ENCODE peak calls at places on chromosomes 3 and 15, in ten cellular contexts. Q is A172, I is nucleus accumbens, N is IMR-90, X is NCI-H1417, Z is mucosa of gallbladder, J is GM23248, O is epithelial cell of prostate, H is left colon, P is cardiac muscle cell. V is an unnamed sample.

GRCh38 chr3:123610331-123610730 is 25.5 kb upstream of the HACD2 start:
- DNase-seq in P (no peak), Z (no peak), I (no peak), N (no peak), H (no peak), J (no peak), X (peak), O (no peak), Q (no peak), V (no peak)

GRCh38 chr3:129732200-129732876 is 125.9 kb upstream of the PLXND1 start:
- DNase-seq in O (no peak), P (no peak), Z (no peak), N (peak), X (no peak), J (peak), I (no peak), H (no peak), Q (no peak), V (no peak)

GRCh38 chr15:66595937-66596545 is 30.2 kb upstream of the LCTL start:
- DNase-seq in P (no peak), O (no peak), N (peak), X (no peak), H (no peak), Q (no peak), J (peak), Z (no peak), I (no peak), V (no peak)

GRCh38 chr15:63090502-63091286 is 31.0 kb upstream of the LACTB start:
- DNase-seq in Z (no peak), Q (no peak), J (no peak), O (no peak), N (no peak), X (no peak), H (no peak), I (no peak), P (no peak), V (no peak)

GRCh38 chr3:185983495-185984141 is 45.8 kb upstream of the TRA2B start:
- DNase-seq in I (peak), P (peak), H (peak), J (peak), Z (peak), N (peak), X (peak), O (no peak), Q (peak), V (peak)

GRCh38 chr3:147529551-147529950 is 120.4 kb downstream of the ZIC1 start:
- DNase-seq in N (no peak), X (no peak), P (no peak), Z (no peak), J (no peak), Q (no peak), H (no peak), O (no peak), I (no peak), V (no peak)

GRCh38 chr15:38374477-38374876 is 79.5 kb upstream of the FAM98B start:
- DNase-seq in O (no peak), Z (no peak), J (peak), P (no peak), I (no peak), Q (no peak), X (no peak), H (no peak), N (no peak), V (no peak)

GRCh38 chr3:124985358-124985757 is 50.8 kb upstream of the MUC13 start:
- DNase-seq in Q (peak), Z (no peak), P (peak), N (peak), O (no peak), I (no peak), J (peak), X (no peak), H (no peak), V (no peak)

GRCh38 chr3:179958143-179958542 is 78.6 kb downstream of the PEX5L start:
- DNase-seq in Q (no peak), X (no peak), J (no peak), O (no peak), N (no peak), Z (no peak), H (no peak), I (no peak), P (no peak), V (no peak)

GRCh38 chr3:186160691-186161243 is 51.9 kb upstream of the ETV5 start:
- DNase-seq in H (no peak), N (no peak), X (no peak), O (no peak), I (no peak), Q (peak), Z (no peak), P (peak), J (no peak), V (no peak)

GRCh38 chr3:171943262-171944108 is 95.9 kb upstream of the FNDC3B start:
- DNase-seq in N (no peak), I (no peak), Q (no peak), O (no peak), P (no peak), H (no peak), X (no peak), J (no peak), Z (no peak), V (no peak)

GRCh38 chr3:119562307-119562961 is 3.0 kb upstream of the CD80 start:
- DNase-seq in Q (no peak), Z (no peak), O (no peak), N (no peak), X (no peak), J (no peak), H (no peak), I (no peak), P (no peak), V (no peak)

GRCh38 chr3:19573644-19574043 is 360.4 kb downstream of the EFHB start:
- DNase-seq in N (no peak), P (no peak), O (no peak), J (no peak), Z (no peak), H (no peak), I (no peak), X (peak), Q (no peak), V (no peak)

GRCh38 chr15:54150255-54150654 is 172.0 kb downstream of the UNC13C start:
- DNase-seq in J (no peak), N (peak), H (no peak), Q (no peak), I (no peak), X (no peak), P (no peak), Z (no peak), O (no peak), V (no peak)

GRCh38 chr15:63899193-63899592 is 65.4 kb upstream of the HERC1 start:
- DNase-seq in I (no peak), X (no peak), Z (no peak), N (no peak), P (no peak), H (no peak), Q (no peak), O (no peak), J (no peak), V (no peak)

GRCh38 chr15:31503758-31504461 is 177.3 kb downstream of the KLF13 start:
- DNase-seq in O (no peak), Q (no peak), X (no peak), N (no peak), H (no peak), I (no peak), P (no peak), J (no peak), Z (peak), V (no peak)

GRCh38 chr3:68447885-68448284 is 484.5 kb downstream of the TAFA4 start:
- DNase-seq in X (no peak), Z (no peak), H (no peak), N (no peak), P (no peak), Q (no peak), O (no peak), I (no peak), J (no peak), V (no peak)

GRCh38 chr15:35271371-35272043 is 186.4 kb upstream of the NANOGP8 start:
- DNase-seq in O (no peak), P (no peak), N (peak), Z (no peak), Q (peak), I (no peak), H (no peak), X (no peak), J (peak), V (no peak)

GRCh38 chr3:187994221-187995085 is 159.5 kb upstream of the LPP start:
- DNase-seq in J (peak), I (no peak), N (peak), H (no peak), Q (no peak), Z (no peak), O (no peak), X (no peak), P (no peak), V (no peak)

GRCh38 chr15:28920781-28921331 is 35.1 kb downstream of the APBA2 start:
- DNase-seq in H (no peak), J (no peak), Z (no peak), P (no peak), O (no peak), X (no peak), Q (no peak), N (no peak), I (no peak), V (no peak)

GRCh38 chr3:14614189-14614588 is 37.4 kb upstream of the CCDC174 start:
- DNase-seq in O (peak), P (no peak), X (no peak), H (no peak), Z (no peak), N (no peak), I (no peak), J (no peak), Q (no peak), V (no peak)

GRCh38 chr15:100520132-100520921 is 8.4 kb downstream of the CERS3 start:
- DNase-seq in O (no peak), N (no peak), H (no peak), X (no peak), I (no peak), P (no peak), J (no peak), Q (no peak), Z (no peak), V (no peak)

GRCh38 chr15:29734917-29735572 is 87.2 kb downstream of the TJP1 start:
- DNase-seq in O (peak), N (peak), J (peak), Q (peak), X (no peak), P (peak), I (no peak), H (no peak), Z (no peak), V (no peak)

GRCh38 chr3:5026046-5026362 is 46.8 kb downstream of the BHLHE40 start:
- DNase-seq in H (no peak), Z (no peak), N (no peak), O (no peak), P (no peak), X (no peak), J (no peak), I (no peak), Q (no peak), V (no peak)

GRCh38 chr15:74723754-74724334 is 1.5 kb downstream of the CYP1A1 start:
- DNase-seq in Q (peak), X (peak), N (peak), P (peak), H (no peak), O (no peak), J (peak), Z (peak), I (no peak), V (no peak)

GRCh38 chr15:91970142-91970541 is 116.6 kb downstream of the SLCO3A1 start:
- DNase-seq in H (peak), J (peak), P (peak), O (no peak), X (no peak), Q (no peak), Z (peak), N (peak), I (peak), V (peak)

GRCh38 chr3:93981649-93982048 is 1.7 kb downstream of the ARL13B start:
- DNase-seq in I (no peak), O (no peak), X (no peak), Q (no peak), Z (no peak), H (no peak), P (no peak), J (no peak), N (no peak), V (no peak)

GRCh38 chr3:120198305-120198878 is 86.6 kb downstream of the GPR156 start:
- DNase-seq in J (peak), Q (peak), I (no peak), H (no peak), P (peak), X (no peak), N (peak), Z (no peak), O (no peak), V (no peak)

GRCh38 chr3:107429330-107430181 is 52.3 kb downstream of the CCDC54 start:
- DNase-seq in H (peak), I (peak), J (peak), N (peak), Q (peak), P (peak), Z (peak), O (no peak), X (peak), V (peak)

GRCh38 chr3:184758056-184758455 is 46.2 kb upstream of the MAGEF1 start:
- DNase-seq in I (no peak), N (no peak), J (no peak), P (no peak), X (no peak), O (no peak), Z (no peak), H (no peak), Q (no peak), V (no peak)

GRCh38 chr3:190537131-190537530 is 23.2 kb downstream of the IL1RAP start:
- DNase-seq in Z (no peak), J (peak), I (no peak), H (no peak), Q (no peak), O (no peak), X (no peak), N (no peak), P (no peak), V (no peak)

GRCh38 chr3:160485931-160486330 is 36.3 kb upstream of the TRIM59 start:
- DNase-seq in I (no peak), P (peak), X (no peak), O (no peak), Z (no peak), N (no peak), Q (no peak), H (no peak), J (no peak), V (no peak)

GRCh38 chr3:104564045-104564643 is 802.6 kb upstream of the ALCAM start:
- DNase-seq in O (no peak), H (peak), Q (peak), J (peak), X (peak), P (peak), N (peak), Z (peak), I (peak), V (peak)

GRCh38 chr3:186931487-186932280 is 1.4 kb downstream of the ST6GAL1 start:
- DNase-seq in N (peak), H (peak), O (no peak), Q (no peak), X (peak), P (no peak), Z (peak), J (peak), I (no peak), V (peak)

GRCh38 chr3:147906275-147906674 is 497.1 kb downstream of the ZIC1 start:
- DNase-seq in Z (no peak), H (no peak), P (no peak), X (no peak), Q (no peak), O (no peak), I (no peak), N (peak), J (peak), V (no peak)

GRCh38 chr3:101159478-101159877 is 160.9 kb downstream of the IMPG2 start:
- DNase-seq in P (no peak), J (no peak), N (no peak), H (no peak), Q (no peak), I (no peak), X (no peak), O (no peak), Z (no peak), V (no peak)

GRCh38 chr3:142356818-142357217 is 91.0 kb downstream of the XRN1 start:
- DNase-seq in J (no peak), I (no peak), Z (no peak), P (no peak), N (no peak), H (no peak), O (no peak), Q (no peak), X (no peak), V (no peak)

GRCh38 chr3:60582285-60582684 is 669.0 kb downstream of the FHIT start:
- DNase-seq in X (no peak), O (no peak), J (peak), I (no peak), Z (no peak), P (peak), H (no peak), Q (no peak), N (no peak), V (no peak)

V was measured in stomach.